ENCODE peak calls at places on chromosomes 2 and 18, in seven cellular contexts. P is EH, G is H1, V is CD14-positive monocyte, U is posterior cingulate gyrus, F is skeletal muscle cell, R is Right ventricle myocardium inferior. I is an unnamed sample.

GRCh38 chr2:54803783-54804758 is 80.6 kb downstream of the EML6 start:
- DNase-seq in V (no peak), G (no peak), F (no peak), P (peak; percentile 12), U (no peak), R (no peak), I (no peak)

GRCh38 chr2:183998797-183999190 is 599.5 kb upstream of the ZNF804A start:
- DNase-seq in F (no peak), P (no peak), U (no peak), V (no peak), G (no peak), R (no peak), I (no peak)

GRCh38 chr2:159322419-159322818 is 35.9 kb upstream of the WDSUB1 start:
- DNase-seq in R (no peak), P (no peak), U (no peak), V (no peak), F (no peak), G (no peak), I (no peak)

GRCh38 chr2:207042155-207042554 is 102.8 kb downstream of the CPO start:
- DNase-seq in G (no peak), R (no peak), P (peak; percentile 64), U (no peak), F (no peak), V (no peak), I (no peak)

GRCh38 chr18:45954070-45954712 is 12.9 kb downstream of the EPG5 start:
- DNase-seq in U (no peak), R (no peak), F (peak; percentile 75), V (no peak), G (no peak), P (peak; percentile 96), I (no peak)

GRCh38 chr18:57210711-57211411 is 64.0 kb downstream of the BOD1L2 start:
- DNase-seq in R (no peak), V (no peak), U (no peak), G (no peak), F (no peak), P (peak; percentile 11), I (no peak)

GRCh38 chr2:53353372-53354111 is 414.1 kb upstream of the CHAC2 start:
- DNase-seq in P (no peak), G (no peak), U (no peak), R (no peak), F (peak; percentile 69), V (no peak), I (peak; percentile 78)

GRCh38 chr2:109428841-109429710 is 184.7 kb downstream of the SEPTIN10 start:
- DNase-seq in U (no peak), G (no peak), R (no peak), P (no peak), F (no peak), V (peak; percentile 13), I (no peak)

GRCh38 chr2:168731550-168732128 is 70.8 kb upstream of the NOSTRIN start:
- DNase-seq in P (peak; percentile 9), F (no peak), R (no peak), V (no peak), U (no peak), G (no peak), I (no peak)

GRCh38 chr2:9808334-9809063 is 34.8 kb upstream of the TAF1B start:
- DNase-seq in F (no peak), R (no peak), P (no peak), V (no peak), U (no peak), G (no peak), I (no peak)

GRCh38 chr18:64111950-64112349 is 36.9 kb downstream of the LINC00305 start:
- DNase-seq in F (no peak), U (no peak), G (no peak), P (no peak), V (no peak), R (no peak), I (no peak)

GRCh38 chr2:151297882-151298281 is 8.4 kb upstream of the NMI start:
- DNase-seq in G (no peak), F (no peak), R (no peak), V (no peak), U (no peak), P (peak; percentile 7), I (no peak)

GRCh38 chr2:133063792-133064191 is 393.8 kb upstream of the LYPD1 start:
- DNase-seq in R (no peak), G (peak; percentile 70), P (peak; percentile 64), U (peak; percentile 22), V (no peak), F (no peak), I (peak; percentile 90)

GRCh38 chr18:58886864-58887612 is 22.4 kb downstream of the ZNF532 start:
- DNase-seq in P (no peak), G (no peak), R (no peak), F (no peak), U (no peak), V (no peak), I (peak; percentile 26)

GRCh38 chr2:39743170-39743851 is 35.7 kb downstream of the THUMPD2 start:
- DNase-seq in P (peak; percentile 74), U (no peak), V (no peak), G (no peak), R (no peak), F (no peak), I (peak; percentile 76)

GRCh38 chr2:240618776-240619175 is 6.5 kb upstream of the GPR35 start:
- DNase-seq in U (no peak), R (peak; percentile 13), F (no peak), G (no peak), P (no peak), V (no peak), I (peak; percentile 1)

GRCh38 chr2:47676236-47676635 is 106.7 kb upstream of the MSH6 start:
- DNase-seq in V (no peak), R (no peak), F (no peak), P (no peak), G (no peak), U (no peak), I (peak; percentile 16)

GRCh38 chr18:62201870-62202269 is 14.8 kb downstream of the RELCH start:
- DNase-seq in P (no peak), R (no peak), U (no peak), F (no peak), G (no peak), V (no peak), I (no peak)

GRCh38 chr2:179842498-179843153 is 18.8 kb downstream of the ZNF385B start:
- DNase-seq in F (no peak), U (no peak), P (peak; percentile 35), R (no peak), G (peak; percentile 53), V (no peak), I (peak; percentile 83)

GRCh38 chr2:122100371-122101150 is 345.1 kb downstream of the TSN start:
- DNase-seq in G (no peak), V (no peak), P (peak; percentile 44), F (no peak), R (no peak), U (no peak), I (peak; percentile 78)

GRCh38 chr2:98771771-98772521 is 41.0 kb upstream of the MGAT4A start:
- DNase-seq in R (no peak), F (peak; percentile 9), G (no peak), U (no peak), V (no peak), P (no peak), I (no peak)

GRCh38 chr18:46628206-46628605 is 28.8 kb downstream of the LOXHD1 start:
- DNase-seq in U (no peak), V (no peak), F (no peak), P (no peak), G (peak; percentile 33), R (no peak), I (no peak)

GRCh38 chr2:190791347-190791982 is 89.2 kb upstream of the GLS start:
- DNase-seq in V (no peak), F (peak; percentile 52), R (no peak), U (no peak), P (peak; percentile 82), G (no peak), I (peak; percentile 63)

GRCh38 chr2:140144611-140145010 is 1364.4 kb upstream of the NXPH2 start:
- DNase-seq in F (no peak), G (no peak), V (no peak), U (no peak), R (no peak), P (no peak), I (no peak)

GRCh38 chr2:2707111-2708035 is 376.3 kb upstream of the MYT1L start:
- DNase-seq in V (no peak), P (no peak), G (no peak), F (no peak), U (peak; percentile 35), R (no peak), I (no peak)

GRCh38 chr2:145593280-145593679 is 1073.4 kb upstream of the ZEB2 start:
- DNase-seq in U (no peak), P (no peak), G (no peak), V (no peak), R (no peak), F (no peak), I (no peak)

GRCh38 chr2:158202151-158202778 is 100.6 kb downstream of the UPP2 start:
- DNase-seq in U (no peak), G (no peak), P (peak; percentile 9), V (no peak), R (no peak), F (no peak), I (no peak)

GRCh38 chr2:1132328-1132964 is 181.8 kb downstream of the SNTG2 start:
- DNase-seq in F (no peak), V (no peak), U (no peak), R (no peak), G (no peak), P (no peak), I (no peak)

GRCh38 chr2:110678457-110679336 is 834 bp upstream of the BUB1 start:
- DNase-seq in V (no peak), F (no peak), G (no peak), U (peak; percentile 25), R (peak; percentile 64), P (peak; percentile 47), I (peak; percentile 69)

GRCh38 chr2:134568413-134568812 is 150.4 kb downstream of the TMEM163 start:
- DNase-seq in R (no peak), F (no peak), G (no peak), U (no peak), P (no peak), V (no peak), I (no peak)

GRCh38 chr18:51006061-51006818 is 23.8 kb upstream of the SMAD4 start:
- DNase-seq in F (no peak), P (no peak), G (no peak), U (no peak), R (no peak), V (no peak), I (no peak)

GRCh38 chr2:23571066-23571465 is 186.1 kb downstream of the KLHL29 start:
- DNase-seq in R (no peak), U (no peak), F (no peak), V (no peak), G (no peak), P (no peak), I (no peak)

GRCh38 chr18:48781041-48781989 is 169.4 kb downstream of the SMAD7 start:
- DNase-seq in F (peak; percentile 24), U (peak; percentile 72), V (peak; percentile 64), G (no peak), P (peak; percentile 73), R (peak; percentile 94), I (no peak)

GRCh38 chr2:238528953-238529781 is 102.4 kb downstream of the ASB1 start:
- DNase-seq in P (peak; percentile 82), V (no peak), R (no peak), U (no peak), F (no peak), G (no peak), I (no peak)

GRCh38 chr2:159684796-159685195 is 27.5 kb upstream of the MARCHF7 start:
- DNase-seq in P (peak; percentile 76), R (no peak), V (no peak), G (no peak), F (peak; percentile 24), U (no peak), I (no peak)

GRCh38 chr2:16168506-16169264 is 228.3 kb downstream of the MYCN start:
- DNase-seq in R (no peak), P (no peak), U (no peak), F (no peak), G (peak; percentile 44), V (no peak), I (peak; percentile 45)

GRCh38 chr2:36456227-36456788 is 100.7 kb downstream of the CRIM1 start:
- DNase-seq in V (no peak), F (no peak), P (peak; percentile 88), R (peak; percentile 88), U (peak; percentile 38), G (no peak), I (no peak)

I was measured in endodermal cell.